ENCODE peak calls at places on chromosomes 16 and 17, in four cellular contexts. Y is body of pancreas, G is DND-41, Z is prostate gland. I is an unnamed sample.

GRCh38 chr16:67528870-67529638 is 425 bp downstream of the RIPOR1 start:
- DNase-seq in G (peak; percentile 45), Y (peak; percentile 48), Z (no peak), I (peak; percentile 40)

GRCh38 chr17:75619506-75620431 is 13.5 kb upstream of the SMIM5 start:
- DNase-seq in Z (no peak), G (peak; percentile 37), Y (peak; percentile 36), I (peak; percentile 25)

GRCh38 chr17:66574123-66574522 is 260.8 kb upstream of the CACNG5 start:
- DNase-seq in Y (no peak), Z (no peak), G (no peak), I (no peak)

GRCh38 chr16:80543162-80543561 is 2.4 kb downstream of the DYNLRB2 start:
- DNase-seq in Z (no peak), Y (no peak), G (no peak), I (no peak)

GRCh38 chr16:12869681-12870427 is 31.5 kb upstream of the SHISA9 start:
- DNase-seq in Y (no peak), G (no peak), Z (no peak), I (no peak)

GRCh38 chr16:82043680-82044584 is 8.9 kb downstream of the HSD17B2 start:
- DNase-seq in Y (no peak), G (no peak), Z (no peak), I (no peak)

GRCh38 chr16:57735755-57736418 is at the start of gene KATNB1:
- DNase-seq in G (no peak), Z (no peak), Y (no peak), I (no peak)

GRCh38 chr16:46789499-46790414 is 41.2 kb downstream of the C16orf87 start:
- DNase-seq in G (peak; percentile 20), Y (peak; percentile 85), Z (peak; percentile 73), I (peak; percentile 82)

GRCh38 chr16:72715267-72715666 is 332.7 kb downstream of the ZFHX3 start:
- DNase-seq in Y (no peak), Z (no peak), G (no peak), I (no peak)

GRCh38 chr17:77619851-77620250 is 338.7 kb upstream of the TNRC6C start:
- DNase-seq in Y (no peak), G (no peak), Z (no peak), I (no peak)

GRCh38 chr17:78785011-78785662 is 3.1 kb upstream of the CYTH1 start:
- DNase-seq in G (no peak), Y (no peak), Z (no peak), I (no peak)

GRCh38 chr16:85998868-85999729 is 100.1 kb downstream of the IRF8 start:
- DNase-seq in Y (no peak), G (no peak), Z (no peak), I (no peak)

GRCh38 chr16:10172848-10173655 is 9.2 kb downstream of the GRIN2A start:
- DNase-seq in Y (no peak), Z (no peak), G (no peak), I (no peak)

GRCh38 chr16:69555437-69555836 is 10.3 kb upstream of the NFAT5 start:
- DNase-seq in Z (no peak), G (no peak), Y (no peak), I (no peak)

GRCh38 chr17:63113167-63113566 is 147.1 kb downstream of the TANC2 start:
- DNase-seq in G (no peak), Y (no peak), Z (no peak), I (no peak)

GRCh38 chr16:50695017-50696000 is 1.9 kb downstream of the NOD2 start:
- DNase-seq in Y (no peak), G (no peak), Z (no peak), I (no peak)

GRCh38 chr17:72591500-72592241 is 470.9 kb downstream of the SOX9 start:
- DNase-seq in G (no peak), Y (peak; percentile 22), Z (no peak), I (peak; percentile 28)

GRCh38 chr16:78128920-78129319 is 29.5 kb downstream of the WWOX start:
- DNase-seq in G (no peak), Z (no peak), Y (no peak), I (no peak)

GRCh38 chr16:54342001-54342776 is 55.6 kb upstream of the IRX3 start:
- DNase-seq in Y (no peak), G (no peak), Z (peak; percentile 21), I (no peak)

GRCh38 chr17:73569758-73570319 is 74.4 kb downstream of the SDK2 start:
- DNase-seq in Z (no peak), G (no peak), Y (no peak), I (no peak)

GRCh38 chr17:14320734-14321475 is 20.0 kb downstream of the HS3ST3B1 start:
- DNase-seq in Y (no peak), Z (no peak), G (no peak), I (no peak)

GRCh38 chr17:35668807-35669206 is 62.6 kb upstream of the RASL10B start:
- DNase-seq in Y (no peak), G (no peak), Z (no peak), I (no peak)

GRCh38 chr17:37574427-37574826 is 34.8 kb downstream of the SYNRG start:
- DNase-seq in G (no peak), Z (no peak), Y (no peak), I (no peak)

GRCh38 chr17:37571674-37572073 is 37.5 kb downstream of the SYNRG start:
- DNase-seq in G (no peak), Y (no peak), Z (no peak), I (no peak)

GRCh38 chr17:37567137-37567927 is 41.9 kb downstream of the SYNRG start:
- DNase-seq in Z (no peak), G (no peak), Y (no peak), I (no peak)

GRCh38 chr17:37568350-37569053 is 40.7 kb downstream of the SYNRG start:
- DNase-seq in Z (no peak), Y (no peak), G (no peak), I (no peak)

GRCh38 chr17:37570527-37571093 is 38.6 kb downstream of the SYNRG start:
- DNase-seq in G (peak; percentile 21), Z (peak; percentile 53), Y (peak; percentile 48), I (peak; percentile 63)
- TF ChIP-seq CTCF in G (peak; percentile 56), Z (peak; percentile 34), Y (no peak), I (peak; percentile 40)

GRCh38 chr17:46976626-46977270 is 2.3 kb downstream of the RPRML start:
- DNase-seq in Y (no peak), G (no peak), Z (no peak), I (no peak)
- TF ChIP-seq CTCF in Y (no peak), G (peak; percentile 12), Z (no peak), I (no peak)

GRCh38 chr17:82913304-82914043 is 73.7 kb upstream of the ZNF750 start:
- DNase-seq in Z (no peak), Y (no peak), G (no peak), I (no peak)
- TF ChIP-seq CTCF in Z (peak; percentile 20), Y (peak; percentile 5), G (peak; percentile 59), I (no peak)

GRCh38 chr16:64983983-64984382 is 137.9 kb downstream of the CDH11 start:
- DNase-seq in Z (no peak), Y (peak; percentile 12), G (peak; percentile 5), I (no peak)
- TF ChIP-seq CTCF in Z (peak; percentile 34), Y (no peak), G (peak; percentile 35), I (no peak)

DNA sequence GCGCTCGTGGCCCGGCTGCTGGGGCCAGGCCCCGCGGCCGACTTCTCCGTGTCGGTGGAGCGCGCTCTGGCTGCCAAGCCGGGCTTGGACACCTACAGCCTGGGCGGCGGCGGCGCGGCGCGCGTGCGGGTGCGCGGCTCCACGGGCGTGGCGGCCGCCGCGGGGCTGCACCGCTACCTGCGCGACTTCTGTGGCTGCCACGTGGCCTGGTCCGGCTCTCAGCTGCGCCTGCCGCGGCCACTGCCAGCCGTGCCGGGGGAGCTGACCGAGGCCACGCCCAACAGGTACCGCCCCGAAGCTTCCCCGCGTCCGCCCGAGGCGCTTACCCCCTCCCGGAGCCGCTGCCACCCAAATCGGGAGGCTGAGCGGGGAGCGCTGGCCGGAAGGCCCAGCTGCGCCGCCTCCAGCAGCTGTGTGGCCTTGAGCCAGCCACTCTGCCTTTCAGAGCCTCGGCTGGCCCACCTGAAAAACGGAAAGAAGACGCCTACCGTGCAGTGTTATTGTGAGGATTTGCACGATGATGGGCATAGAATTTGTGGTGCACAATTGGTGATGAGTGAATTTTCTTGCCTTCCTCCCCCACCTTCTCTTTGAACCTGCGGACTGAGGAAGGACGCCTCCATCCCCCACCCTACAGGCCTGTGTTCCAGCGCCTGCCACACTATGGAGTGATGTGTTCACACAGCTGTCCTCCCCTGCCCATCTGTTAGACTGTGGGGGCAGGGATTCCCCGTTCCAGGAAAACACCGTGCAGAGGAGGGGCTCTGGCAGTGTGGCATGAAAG is 523 bp downstream of the NAGLU start:
- DNase-seq in Y (peak; percentile 87), G (peak; percentile 75), Z (peak; percentile 76), I (peak; percentile 82)
- TF ChIP-seq CTCF in Y (no peak), G (peak; percentile 14), Z (no peak), I (no peak)

DNA sequence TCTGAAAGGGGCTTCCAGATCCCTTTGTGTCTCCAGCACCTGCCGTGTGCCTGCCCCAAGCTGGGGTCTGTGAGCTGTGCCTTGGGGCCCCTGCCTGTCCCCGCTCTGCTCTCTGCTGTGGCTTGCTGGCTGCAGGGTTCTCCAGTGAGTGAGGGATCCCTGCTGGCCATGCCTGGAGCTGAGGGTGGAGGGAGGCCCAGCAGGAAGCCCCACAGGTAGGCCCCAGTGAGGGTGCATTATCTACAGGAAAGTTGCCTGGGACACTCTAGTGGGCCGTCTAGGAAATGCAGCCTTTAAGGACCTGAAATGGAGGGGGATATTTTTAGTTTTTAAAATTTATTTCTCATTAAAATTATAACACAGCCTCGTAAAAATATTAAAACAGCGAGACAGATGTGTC is 50.9 kb downstream of the JPH3 start:
- DNase-seq in Z (no peak), G (no peak), Y (no peak), I (peak; percentile 31)
- TF ChIP-seq CTCF in Z (peak; percentile 7), G (peak; percentile 54), Y (peak; percentile 12), I (peak; percentile 56)

I was measured in activated CD8-positive, alpha-beta T cell treated with anti-CD3 and anti-CD28 coated beads for 36 hours.